ENCODE peak calls at places on chromosomes 2 and 18, in six cellular contexts. D is HepG2, K is T-helper 17 cell, G is mucosa of descending colon, F is OCI-LY7, X is DND-41. W is an unnamed sample.
A peak's percentile ranks its signal among the peaks of the same experiment; 100 is the strongest.

GRCh38 chr2:106057206-106057605 is 136.9 kb downstream of the UXS1 start:
- DNase-seq in D (peak; percentile 42), K (peak; percentile 14), G (no peak), F (no peak), X (peak; percentile 34), W (peak; percentile 28)

GRCh38 chr2:112542974-112543760 is 902 bp downstream of the POLR1B start:
- DNase-seq in D (peak; percentile 13), K (no peak), G (peak; percentile 5), F (peak; percentile 38), X (peak; percentile 46), W (no peak)

GRCh38 chr2:240622631-240623235 is 2.5 kb upstream of the GPR35 start:
- DNase-seq in D (no peak), K (no peak), G (no peak), F (no peak), X (no peak), W (no peak)

GRCh38 chr2:39781697-39782096 is 2.6 kb upstream of the THUMPD2 start:
- DNase-seq in D (no peak), K (no peak), G (no peak), F (no peak), X (no peak), W (no peak)

GRCh38 chr2:150520887-150521664 is 33.6 kb upstream of the RND3 start:
- DNase-seq in D (no peak), K (no peak), G (no peak), F (no peak), X (no peak), W (no peak)

GRCh38 chr2:67954125-67954748 is 108.6 kb downstream of the C1D start:
- DNase-seq in D (peak; percentile 83), K (no peak), G (peak; percentile 42), F (no peak), X (no peak), W (peak; percentile 45)

GRCh38 chr2:19031642-19032041 is 326.8 kb downstream of the OSR1 start:
- DNase-seq in D (no peak), K (no peak), G (no peak), F (no peak), X (no peak), W (no peak)

GRCh38 chr2:20164061-20164733 is 60.7 kb downstream of the SDC1 start:
- DNase-seq in D (no peak), K (no peak), G (no peak), F (no peak), X (no peak), W (no peak)

GRCh38 chr2:134160793-134161504 is 92.9 kb upstream of the MGAT5 start:
- DNase-seq in D (no peak), K (no peak), G (no peak), F (no peak), X (no peak), W (no peak)

GRCh38 chr2:237859082-237859433 is 365 bp upstream of the RAMP1 start:
- DNase-seq in D (no peak), K (no peak), G (no peak), F (no peak), X (no peak), W (no peak)

GRCh38 chr2:28624798-28625701 is 126.6 kb upstream of the PPP1CB start:
- DNase-seq in D (peak; percentile 47), K (peak; percentile 63), G (peak; percentile 78), F (no peak), X (no peak), W (peak; percentile 68)

GRCh38 chr18:10482985-10483949 is 28.8 kb downstream of the APCDD1 start:
- DNase-seq in D (no peak), K (no peak), G (peak; percentile 23), F (peak; percentile 81), X (peak; percentile 86), W (no peak)

GRCh38 chr2:19675856-19676460 is 225.8 kb downstream of the TTC32 start:
- DNase-seq in D (no peak), K (no peak), G (no peak), F (no peak), X (no peak), W (no peak)

GRCh38 chr2:179917272-179917671 is 55.9 kb upstream of the ZNF385B start:
- DNase-seq in D (peak; percentile 13), K (no peak), G (no peak), F (no peak), X (no peak), W (peak; percentile 16)

GRCh38 chr2:84493494-84493893 is 22.8 kb upstream of the DNAH6 start:
- DNase-seq in D (no peak), K (no peak), G (no peak), F (no peak), X (no peak), W (peak; percentile 13)

GRCh38 chr2:179031731-179032408 is 18.1 kb downstream of the CCDC141 start:
- DNase-seq in D (no peak), K (no peak), G (no peak), F (peak; percentile 75), X (peak; percentile 53), W (peak; percentile 15)

GRCh38 chr2:137893145-137893544 is 71.1 kb upstream of the HNMT start:
- DNase-seq in D (no peak), K (no peak), G (no peak), F (no peak), X (no peak), W (no peak)

GRCh38 chr2:18927525-18928232 is 338.3 kb upstream of the NT5C1B start:
- DNase-seq in D (peak; percentile 18), K (no peak), G (no peak), F (no peak), X (no peak), W (no peak)

GRCh38 chr2:112482309-112483046 is 522 bp downstream of the TTL start:
- DNase-seq in D (peak; percentile 25), K (peak; percentile 13), G (peak; percentile 35), F (peak; percentile 38), X (peak; percentile 54), W (peak; percentile 50)

GRCh38 chr2:120924924-120925323 is 189.3 kb downstream of the GLI2 start:
- DNase-seq in D (no peak), K (no peak), G (no peak), F (no peak), X (no peak), W (no peak)

GRCh38 chr18:23313379-23313778 is 139.7 kb upstream of the RIOK3 start:
- DNase-seq in D (no peak), K (no peak), G (no peak), F (no peak), X (no peak), W (no peak)

GRCh38 chr2:201644001-201644400 is 698 bp upstream of the TMEM237 start:
- DNase-seq in D (no peak), K (no peak), G (no peak), F (no peak), X (no peak), W (no peak)

GRCh38 chr2:222859786-222860726 is 780 bp upstream of the ACSL3 start:
- DNase-seq in D (peak; percentile 72), K (no peak), G (peak; percentile 62), F (peak; percentile 10), X (no peak), W (peak; percentile 73)

GRCh38 chr18:77486985-77487384 is 237.3 kb downstream of the GALR1 start:
- DNase-seq in D (no peak), K (no peak), G (no peak), F (no peak), X (no peak), W (no peak)

GRCh38 chr2:185208261-185208660 is 530.3 kb upstream of the FSIP2 start:
- DNase-seq in D (peak; percentile 60), K (no peak), G (peak; percentile 30), F (peak; percentile 8), X (no peak), W (peak; percentile 73)

GRCh38 chr2:178279142-178279541 is 84.8 kb downstream of the OSBPL6 start:
- DNase-seq in D (no peak), K (no peak), G (no peak), F (no peak), X (no peak), W (peak; percentile 20)

GRCh38 chr2:178796079-178796677 is 11.0 kb downstream of the TTN start:
- DNase-seq in D (peak; percentile 10), K (no peak), G (no peak), F (peak; percentile 41), X (no peak), W (peak; percentile 33)

GRCh38 chr2:223090540-223091235 is 38.7 kb downstream of the KCNE4 start:
- DNase-seq in D (peak; percentile 10), K (no peak), G (no peak), F (no peak), X (no peak), W (no peak)

GRCh38 chr2:63056309-63057065 is 5.9 kb downstream of the OTX1 start:
- DNase-seq in D (no peak), K (no peak), G (peak; percentile 63), F (no peak), X (no peak), W (peak; percentile 28)
- H3K9me3 ChIP-seq in D (no peaks in the 10 kb centered on the region), K (peaks cover 3% of the 10 kb centered on the region), G (no peaks in the 10 kb centered on the region), F (no peaks in the 10 kb centered on the region), X (no peaks in the 10 kb centered on the region), W (no peaks in the 10 kb centered on the region)

GRCh38 chr2:2025803-2026202 is 281.5 kb upstream of the PXDN start:
- DNase-seq in D (no peak), K (no peak), G (no peak), F (no peak), X (no peak), W (no peak)
- H3K9me3 ChIP-seq in D (no peaks in the 10 kb centered on the region), K (no peaks in the 10 kb centered on the region), G (no peaks in the 10 kb centered on the region), F (no peaks in the 10 kb centered on the region), X (no peaks in the 10 kb centered on the region), W (no peaks in the 10 kb centered on the region)

GRCh38 chr2:1117569-1117968 is 166.9 kb downstream of the SNTG2 start:
- DNase-seq in D (no peak), K (no peak), G (no peak), F (no peak), X (no peak), W (no peak)

GRCh38 chr2:1115843-1116539 is 165.3 kb downstream of the SNTG2 start:
- DNase-seq in D (no peak), K (no peak), G (no peak), F (no peak), X (no peak), W (no peak)
- H3K9me3 ChIP-seq in D (peaks cover 33% of the 10 kb centered on the region), K (peaks cover 3% of the 10 kb centered on the region), G (no peaks in the 10 kb centered on the region), F (no peaks in the 10 kb centered on the region), X (peaks cover 53% of the 10 kb centered on the region), W (no peaks in the 10 kb centered on the region)

GRCh38 chr2:168611896-168612650 is 156.0 kb downstream of the CERS6 start:
- DNase-seq in D (no peak), K (no peak), G (peak; percentile 32), F (no peak), X (peak; percentile 10), W (no peak)

GRCh38 chr2:168607992-168608391 is 151.9 kb downstream of the CERS6 start:
- DNase-seq in D (no peak), K (no peak), G (no peak), F (no peak), X (no peak), W (no peak)

GRCh38 chr2:168611091-168611490 is 155.0 kb downstream of the CERS6 start:
- DNase-seq in D (no peak), K (no peak), G (no peak), F (no peak), X (no peak), W (no peak)

GRCh38 chr2:168612719-168613118 is 156.6 kb downstream of the CERS6 start:
- DNase-seq in D (no peak), K (no peak), G (no peak), F (no peak), X (no peak), W (no peak)

GRCh38 chr2:168608796-168609195 is 152.7 kb downstream of the CERS6 start:
- DNase-seq in D (no peak), K (no peak), G (no peak), F (no peak), X (no peak), W (no peak)
- H3K9me3 ChIP-seq in D (peaks cover 18% of the 10 kb centered on the region), K (no peaks in the 10 kb centered on the region), G (peaks cover 14% of the 10 kb centered on the region), F (no peaks in the 10 kb centered on the region), X (peaks cover 22% of the 10 kb centered on the region), W (no peaks in the 10 kb centered on the region)

W was measured in hepatocyte.